ENCODE peak calls at places on chromosome 10, in five cellular contexts. X is heart right ventricle; P is astrocyte of the hippocampus; Z is mucosa of descending colon; J is activated CD4-positive, alpha-beta T cell treated with anti-CD3 and anti-CD28 coated beads for 48 hours. T is an unnamed sample.

GRCh38 chr10:89228136-89228535 is 21.0 kb upstream of the CH25H start:
- DNase-seq in X (no peak), P (no peak), Z (no peak), J (no peak), T (no peak)

GRCh38 chr10:60522617-60523016 is 132.9 kb upstream of the ANK3 start:
- DNase-seq in X (no peak), P (no peak), Z (no peak), J (no peak), T (no peak)

GRCh38 chr10:86756511-86757109 is at the start of gene BMPR1A:
- DNase-seq in X (peak; percentile 86), P (peak; percentile 69), Z (no peak), J (no peak), T (peak; percentile 89)

GRCh38 chr10:125151824-125152634 is 8.3 kb downstream of the CTBP2 start:
- DNase-seq in X (no peak), P (no peak), Z (peak; percentile 92), J (no peak), T (no peak)

GRCh38 chr10:78298835-78299234 is 265.2 kb downstream of the RPS24 start:
- DNase-seq in X (no peak), P (no peak), Z (no peak), J (no peak), T (no peak)

GRCh38 chr10:14412624-14413023 is 81.9 kb upstream of the FRMD4A start:
- DNase-seq in X (no peak), P (no peak), Z (no peak), J (no peak), T (no peak)

GRCh38 chr10:119209736-119210355 is 2.5 kb downstream of the GRK5 start:
- DNase-seq in X (no peak), P (peak; percentile 45), Z (no peak), J (no peak), T (no peak)

GRCh38 chr10:28715246-28715645 is 37.9 kb downstream of the BAMBI start:
- DNase-seq in X (no peak), P (no peak), Z (no peak), J (no peak), T (no peak)

GRCh38 chr10:108465871-108466641 is 1301.5 kb upstream of the SORCS1 start:
- DNase-seq in X (peak; percentile 4), P (peak; percentile 39), Z (peak; percentile 52), J (no peak), T (peak; percentile 40)

GRCh38 chr10:31483546-31483945 is 164.5 kb downstream of the ZEB1 start:
- DNase-seq in X (no peak), P (no peak), Z (no peak), J (no peak), T (no peak)

GRCh38 chr10:70985824-70986336 is 97.5 kb upstream of the PCBD1 start:
- DNase-seq in X (peak; percentile 16), P (peak; percentile 20), Z (peak; percentile 70), J (no peak), T (peak; percentile 43)

GRCh38 chr10:132186488-132187413 is at the start of gene DPYSL4:
- DNase-seq in X (no peak), P (peak; percentile 53), Z (no peak), J (peak; percentile 37), T (no peak)

GRCh38 chr10:26408858-26409494 is 29.2 kb upstream of the APBB1IP start:
- DNase-seq in X (no peak), P (no peak), Z (no peak), J (no peak), T (no peak)